ENCODE peak calls at places on chromosome 14, in nine cellular contexts. K is A549, D is HCT116, I is WTC11, A is SK-N-SH, T is H1, P is endothelial cell of umbilical vein, Y is GM12878, U is K562. S is an unnamed sample.

GRCh38 chr14:56135001-56135400 is 16.8 kb downstream of the PELI2 start:
- DNase-seq in K (no peak), D (no peak), I (no peak), A (no peak), T (no peak), P (no peak), Y (no peak), U (no peak), S (no peak)

GRCh38 chr14:76491172-76491930 is 115.4 kb downstream of the ESRRB start:
- DNase-seq in K (no peak), D (no peak), I (no peak), A (no peak), T (no peak), P (no peak), Y (no peak), U (no peak), S (no peak)

GRCh38 chr14:99947695-99948094 is 117.5 kb upstream of the EVL start:
- DNase-seq in K (no peak), D (no peak), I (no peak), A (no peak), T (no peak), P (no peak), Y (no peak), U (no peak), S (peak)

GRCh38 chr14:99627510-99628381 is 17.2 kb upstream of the HHIPL1 start:
- DNase-seq in K (no peak), D (no peak), I (no peak), A (no peak), T (no peak), P (no peak), Y (no peak), U (no peak), S (no peak)

GRCh38 chr14:92888896-92889295 is 34.1 kb upstream of the CHGA start:
- DNase-seq in K (no peak), D (no peak), I (no peak), A (no peak), T (no peak), P (no peak), Y (no peak), U (no peak), S (peak)

GRCh38 chr14:68782091-68782981 is 10.5 kb downstream of the ZFP36L1 start:
- DNase-seq in K (no peak), D (no peak), I (no peak), A (no peak), T (no peak), P (no peak), Y (no peak), U (peak), S (no peak)

GRCh38 chr14:103085106-103086091 is 1.4 kb downstream of the LBHD2 start:
- DNase-seq in K (no peak), D (no peak), I (peak), A (peak), T (no peak), P (no peak), Y (no peak), U (no peak), S (no peak)

GRCh38 chr14:72598328-72598727 is 295.6 kb downstream of the DPF3 start:
- DNase-seq in K (no peak), D (no peak), I (no peak), A (no peak), T (no peak), P (no peak), Y (no peak), U (no peak), S (no peak)

GRCh38 chr14:63435838-63436237 is 107.3 kb downstream of the PPP2R5E start:
- DNase-seq in K (no peak), D (no peak), I (no peak), A (no peak), T (no peak), P (no peak), Y (no peak), U (no peak), S (no peak)

GRCh38 chr14:59228416-59228815 is 39.9 kb downstream of the DAAM1 start:
- DNase-seq in K (no peak), D (no peak), I (no peak), A (no peak), T (no peak), P (no peak), Y (no peak), U (no peak), S (no peak)

GRCh38 chr14:101948666-101949205 is 15.6 kb upstream of the DYNC1H1 start:
- DNase-seq in K (no peak), D (no peak), I (no peak), A (no peak), T (no peak), P (no peak), Y (no peak), U (no peak), S (peak)

GRCh38 chr14:21476526-21476924 is 234 bp downstream of the RAB2B start:
- DNase-seq in K (peak), D (no peak), I (peak), A (peak), T (no peak), P (no peak), Y (no peak), U (peak), S (no peak)

GRCh38 chr14:94574336-94574735 is 6.9 kb upstream of the SERPINA5 start:
- DNase-seq in K (no peak), D (no peak), I (no peak), A (no peak), T (no peak), P (no peak), Y (no peak), U (no peak), S (no peak)

GRCh38 chr14:59435987-59436386 is 29.2 kb downstream of the GPR135 start:
- DNase-seq in K (no peak), D (no peak), I (no peak), A (no peak), T (no peak), P (no peak), Y (no peak), U (no peak), S (peak)

GRCh38 chr14:70748422-70748821 is 60.9 kb downstream of the MAP3K9 start:
- DNase-seq in K (no peak), D (no peak), I (no peak), A (no peak), T (no peak), P (no peak), Y (no peak), U (no peak), S (no peak)
- TF ChIP-seq MAX in K (no peak), D (no peak), I (no peak), A (no peak), T (no peak), P (no peak), Y (no peak), U (no peak), S (no peak)

GRCh38 chr14:31090872-31091764 is 64.9 kb upstream of the STRN3 start:
- DNase-seq in K (peak), D (no peak), I (no peak), A (no peak), T (no peak), P (peak), Y (no peak), U (no peak), S (peak)
- TF ChIP-seq MAX in K (no peak), D (no peak), I (no peak), A (no peak), T (no peak), P (no peak), Y (no peak), U (no peak), S (peak)

GRCh38 chr14:64973826-64974225 is 1.7 kb upstream of the RAB15 start:
- DNase-seq in K (no peak), D (no peak), I (no peak), A (no peak), T (no peak), P (no peak), Y (no peak), U (no peak), S (no peak)
- TF ChIP-seq MAX in K (no peak), D (no peak), I (no peak), A (no peak), T (no peak), P (no peak), Y (no peak), U (no peak), S (no peak)

GRCh38 chr14:69803753-69804152 is 6.7 kb upstream of the SLC10A1 start:
- DNase-seq in K (peak), D (no peak), I (no peak), A (no peak), T (no peak), P (no peak), Y (no peak), U (no peak), S (no peak)

GRCh38 chr14:69804902-69805301 is 7.9 kb upstream of the SLC10A1 start:
- DNase-seq in K (no peak), D (no peak), I (no peak), A (no peak), T (no peak), P (no peak), Y (no peak), U (no peak), S (no peak)

GRCh38 chr14:69808919-69809808 is 12.1 kb upstream of the SLC10A1 start:
- DNase-seq in K (no peak), D (no peak), I (no peak), A (no peak), T (no peak), P (no peak), Y (no peak), U (no peak), S (no peak)

GRCh38 chr14:69811227-69811867 is 14.3 kb upstream of the SLC10A1 start:
- DNase-seq in K (no peak), D (no peak), I (no peak), A (no peak), T (no peak), P (no peak), Y (no peak), U (no peak), S (no peak)

DNA sequence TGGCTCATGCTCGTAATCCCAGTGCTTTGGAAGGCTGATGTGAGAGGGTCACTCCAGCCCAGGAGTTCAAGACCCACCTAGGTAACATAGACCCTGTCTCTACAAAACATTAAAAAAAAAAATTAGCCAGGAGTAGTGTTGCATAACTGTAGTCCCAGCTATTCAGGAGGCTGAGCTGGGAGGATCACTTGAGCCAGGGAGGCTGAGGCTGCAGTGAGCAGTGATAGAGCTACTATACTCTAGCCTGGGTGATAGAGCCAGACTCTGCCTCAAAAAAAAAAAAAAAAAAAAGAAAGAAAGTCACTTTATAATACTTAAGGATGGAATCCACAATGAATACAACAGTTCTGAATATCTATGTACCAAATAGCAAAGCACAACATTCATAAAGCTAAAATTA is 10.2 kb upstream of the SLC10A1 start:
- DNase-seq in K (no peak), D (no peak), I (no peak), A (no peak), T (no peak), P (no peak), Y (no peak), U (no peak), S (no peak)
- TF ChIP-seq MAX in K (no peak), D (no peak), I (no peak), A (no peak), T (no peak), P (no peak), Y (no peak), U (no peak), S (no peak)

S was measured in NB4.